ENCODE peak calls at places on chromosomes 12 and 14, in five cellular contexts. I is Caco-2, N is cardiac muscle cell, D is astrocyte of the cerebellum, V is OCI-LY7. Q is an unnamed sample.

GRCh38 chr12:51798507-51798906 is 50.0 kb downstream of the FIGNL2 start:
- DNase-seq in I (no peak), V (no peak), N (no peak), D (no peak), Q (no peak)

GRCh38 chr12:91361864-91362263 is 179.2 kb upstream of the DCN start:
- DNase-seq in V (peak), I (peak), D (peak), N (peak), Q (peak)

GRCh38 chr12:97778111-97778510 is 315.5 kb downstream of the RMST start:
- DNase-seq in N (no peak), I (no peak), D (no peak), V (peak), Q (no peak)

GRCh38 chr12:11171145-11171952 is at the start of gene SMIM10L1:
- DNase-seq in I (peak), V (peak), N (peak), D (peak), Q (peak)

GRCh38 chr12:109863961-109864712 is 16.2 kb downstream of the GLTP start:
- DNase-seq in I (peak), N (peak), D (no peak), V (no peak), Q (no peak)

GRCh38 chr12:100058482-100059029 is 73.8 kb upstream of the ANKS1B start:
- DNase-seq in N (peak), D (peak), V (no peak), I (no peak), Q (peak)

GRCh38 chr14:52926994-52927393 is 23.9 kb downstream of the FERMT2 start:
- DNase-seq in I (no peak), V (no peak), D (no peak), N (peak), Q (no peak)

GRCh38 chr14:55019968-55020554 is 6.8 kb downstream of the WDHD1 start:
- DNase-seq in D (no peak), N (peak), I (no peak), V (no peak), Q (peak)

GRCh38 chr12:95959107-95959506 is 16.0 kb downstream of the AMDHD1 start:
- DNase-seq in V (peak), N (peak), I (peak), D (no peak), Q (peak)

GRCh38 chr14:51321036-51321435 is 81.0 kb downstream of the TMX1 start:
- DNase-seq in D (no peak), I (no peak), N (no peak), V (no peak), Q (no peak)

GRCh38 chr12:26281320-26281719 is 85.9 kb downstream of the SSPN start:
- DNase-seq in V (no peak), I (no peak), N (peak), D (no peak), Q (no peak)

GRCh38 chr14:89618821-89619551 is 202.0 kb upstream of the FOXN3 start:
- DNase-seq in I (peak), D (no peak), V (peak), N (peak), Q (peak)

GRCh38 chr14:82075566-82075965 is 541.9 kb upstream of the SEL1L start:
- DNase-seq in I (peak), N (peak), D (no peak), V (peak), Q (no peak)

GRCh38 chr12:91178139-91178561 is 4.5 kb downstream of the DCN start:
- DNase-seq in N (peak), V (no peak), D (no peak), I (no peak), Q (peak)

GRCh38 chr12:100868487-100868886 is 73.9 kb downstream of the ANO4 start:
- DNase-seq in N (peak), I (no peak), V (no peak), D (peak), Q (no peak)

GRCh38 chr12:95201056-95201670 is 16.1 kb downstream of the FGD6 start:
- DNase-seq in I (peak), D (no peak), V (no peak), N (peak), Q (no peak)

DNA sequence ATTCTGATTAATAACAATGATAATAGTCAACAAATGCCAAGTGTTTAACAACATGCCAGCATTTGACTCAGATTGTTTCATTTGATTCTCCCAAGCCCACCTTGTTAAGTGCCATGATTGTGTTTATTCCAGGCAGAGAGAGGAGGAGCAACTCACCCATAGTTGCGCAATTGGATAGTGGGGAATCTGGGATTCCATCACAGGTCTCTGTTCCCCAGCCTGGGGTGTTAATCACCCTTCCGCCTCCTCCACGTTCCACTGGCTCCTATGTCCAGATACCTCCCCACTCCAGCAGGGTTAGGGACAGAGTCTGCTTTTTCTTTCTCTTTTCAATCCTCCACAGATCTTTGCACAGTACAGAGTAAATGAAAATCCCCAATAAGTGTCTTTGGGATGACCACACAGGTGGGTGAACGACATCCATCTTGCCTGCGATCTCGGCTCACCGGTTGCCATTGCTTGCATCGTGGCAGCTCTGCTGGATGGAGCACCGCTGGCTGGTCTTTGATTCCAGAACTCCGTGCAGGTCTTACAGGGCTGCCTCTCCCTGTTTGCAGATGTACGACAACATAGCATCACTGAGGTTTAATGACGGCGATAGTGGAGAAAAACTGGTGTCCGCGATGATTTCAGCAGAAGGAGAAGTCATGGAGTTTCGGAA is 78.8 kb downstream of the DNAH10 start:
- DNase-seq in D (no peak), V (no peak), I (no peak), N (peak), Q (no peak)
- TF ChIP-seq CTCF in D (no peak), V (no peak), I (no peak), N (no peak), Q (no peak)

DNA sequence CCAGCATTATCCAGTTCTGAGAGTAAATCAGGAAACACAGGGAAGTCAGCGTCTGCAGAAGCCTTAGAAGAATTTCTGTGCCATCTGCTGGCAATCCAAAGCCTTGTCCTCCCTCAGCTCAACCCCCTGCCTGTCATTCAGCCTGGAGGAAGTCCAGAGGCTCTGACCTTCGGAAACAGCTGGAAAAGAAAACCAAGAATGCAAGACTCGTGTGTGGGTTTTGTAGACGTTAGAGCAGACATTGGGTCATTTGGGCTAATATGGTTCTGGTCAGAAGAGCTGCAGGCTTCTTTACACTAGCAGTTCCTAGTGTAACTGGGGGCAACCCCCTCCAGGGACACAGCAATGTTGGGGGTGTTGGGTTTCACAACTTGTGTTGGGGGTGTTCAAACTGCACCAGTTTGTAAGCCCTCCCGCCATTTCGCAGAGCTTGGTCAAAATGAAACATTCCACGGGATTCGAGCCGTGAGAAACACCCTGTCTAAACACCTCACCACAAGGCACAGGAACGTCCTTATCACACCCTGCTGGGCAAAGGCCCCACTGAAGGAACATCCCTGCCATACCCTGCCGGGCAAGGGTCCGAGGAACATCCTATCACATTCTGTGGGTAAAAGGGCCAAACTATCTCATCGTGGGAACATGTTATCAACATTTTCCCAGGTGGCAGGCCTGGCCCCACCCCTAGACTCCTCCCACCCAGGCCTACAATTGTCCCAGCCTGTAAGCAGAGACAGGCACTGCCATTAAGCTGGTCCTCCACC is 21.0 kb upstream of the SERPINA4 start:
- DNase-seq in V (no peak), D (no peak), N (peak), I (no peak), Q (no peak)
- TF ChIP-seq CTCF in V (no peak), D (peak), N (peak), I (peak), Q (no peak)

GRCh38 chr14:105439179-105439578 is 19.6 kb downstream of the MTA1 start:
- DNase-seq in D (no peak), V (no peak), N (no peak), I (no peak), Q (no peak)

GRCh38 chr14:105437723-105438500 is 18.3 kb downstream of the MTA1 start:
- DNase-seq in V (no peak), I (no peak), N (no peak), D (no peak), Q (no peak)

GRCh38 chr14:105440992-105441391 is 21.4 kb downstream of the MTA1 start:
- DNase-seq in N (no peak), V (no peak), I (no peak), D (no peak), Q (no peak)

GRCh38 chr14:105440554-105440900 is 20.9 kb downstream of the MTA1 start:
- DNase-seq in V (no peak), D (no peak), I (no peak), N (no peak), Q (no peak)

GRCh38 chr14:105439710-105440553 is 20.3 kb downstream of the MTA1 start:
- DNase-seq in I (no peak), N (no peak), V (no peak), D (no peak), Q (no peak)
- TF ChIP-seq CTCF in I (no peak), N (no peak), V (no peak), D (peak), Q (no peak)

GRCh38 chr12:1807107-1807478 is 13.3 kb upstream of the LRTM2 start:
- DNase-seq in D (no peak), I (no peak), N (no peak), V (no peak), Q (no peak)

GRCh38 chr12:1809606-1810140 is 10.7 kb upstream of the LRTM2 start:
- DNase-seq in V (no peak), D (no peak), N (no peak), I (no peak), Q (no peak)

GRCh38 chr12:1808798-1809480 is 11.4 kb upstream of the LRTM2 start:
- DNase-seq in I (no peak), V (no peak), D (no peak), N (no peak), Q (no peak)

GRCh38 chr12:1807489-1807888 is 12.9 kb upstream of the LRTM2 start:
- DNase-seq in D (no peak), N (no peak), V (no peak), I (no peak), Q (no peak)

GRCh38 chr12:1808036-1808797 is 12.1 kb upstream of the LRTM2 start:
- DNase-seq in N (no peak), D (no peak), I (no peak), V (no peak), Q (no peak)
- TF ChIP-seq CTCF in N (no peak), D (no peak), I (no peak), V (no peak), Q (no peak)

DNA sequence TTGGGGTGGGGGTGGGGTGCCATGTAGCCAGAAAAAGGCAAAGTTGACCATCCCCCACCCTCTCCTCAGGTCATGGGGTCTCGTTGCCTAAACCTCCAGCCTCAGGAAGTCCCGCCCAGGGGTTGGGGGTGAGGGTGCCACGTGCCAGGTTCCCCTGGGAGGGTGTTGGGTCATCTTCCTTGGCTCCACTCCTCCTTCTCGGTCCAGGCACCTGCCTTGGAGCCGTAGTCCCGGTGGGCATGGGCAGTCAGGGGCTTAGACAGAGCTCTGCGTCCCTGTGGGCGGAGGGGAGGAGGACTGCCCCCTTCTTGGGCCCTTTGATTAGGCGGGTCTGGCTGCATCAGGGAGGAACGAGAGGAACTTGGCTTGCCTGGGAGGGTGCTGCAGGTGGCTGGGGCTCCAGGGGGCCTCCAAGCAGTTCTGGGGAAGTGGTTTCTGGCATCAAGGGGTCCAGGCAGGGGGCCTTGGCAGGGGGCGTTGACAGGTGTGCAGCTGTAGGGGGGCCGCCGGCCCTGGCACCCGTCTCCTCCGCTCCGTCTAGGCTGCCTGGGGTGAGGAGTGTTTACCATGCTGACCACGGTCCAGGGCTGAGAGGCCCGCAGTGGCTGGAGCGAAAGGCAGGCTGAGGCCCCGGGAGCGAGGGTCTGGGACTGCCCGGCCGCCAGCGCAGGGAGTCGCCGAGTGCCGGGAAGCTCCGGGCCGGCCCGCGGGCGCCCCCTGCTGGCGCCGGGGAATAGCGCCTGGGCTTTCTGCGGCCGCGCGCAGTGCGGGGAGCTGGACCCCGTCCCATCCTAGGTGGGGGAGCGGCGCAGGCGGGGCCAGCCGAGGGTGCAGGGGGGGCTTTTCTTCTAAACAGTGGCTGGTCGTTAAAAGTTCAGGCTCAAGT is 7.9 kb downstream of the SETD1B start:
- DNase-seq in D (no peak), I (peak), N (peak), V (peak), Q (peak)
- TF ChIP-seq CTCF in D (peak), I (peak), N (peak), V (peak), Q (peak)

GRCh38 chr12:54824402-54824801 is 29.9 kb upstream of the MUCL1 start:
- DNase-seq in I (no peak), N (no peak), V (no peak), D (no peak), Q (no peak)
- TF ChIP-seq CTCF in I (peak), N (no peak), V (peak), D (no peak), Q (peak)

GRCh38 chr12:48932878-48933277 is 7.6 kb upstream of the FKBP11 start:
- DNase-seq in V (no peak), I (no peak), N (no peak), D (no peak), Q (no peak)

GRCh38 chr12:48936379-48936979 is 11.2 kb upstream of the FKBP11 start:
- DNase-seq in D (peak), N (peak), V (peak), I (peak), Q (peak)

GRCh38 chr12:48933664-48934311 is 8.5 kb upstream of the FKBP11 start:
- DNase-seq in V (no peak), I (no peak), N (no peak), D (no peak), Q (no peak)

GRCh38 chr12:48937170-48937569 is 11.9 kb upstream of the FKBP11 start:
- DNase-seq in D (no peak), V (peak), N (no peak), I (peak), Q (no peak)

DNA sequence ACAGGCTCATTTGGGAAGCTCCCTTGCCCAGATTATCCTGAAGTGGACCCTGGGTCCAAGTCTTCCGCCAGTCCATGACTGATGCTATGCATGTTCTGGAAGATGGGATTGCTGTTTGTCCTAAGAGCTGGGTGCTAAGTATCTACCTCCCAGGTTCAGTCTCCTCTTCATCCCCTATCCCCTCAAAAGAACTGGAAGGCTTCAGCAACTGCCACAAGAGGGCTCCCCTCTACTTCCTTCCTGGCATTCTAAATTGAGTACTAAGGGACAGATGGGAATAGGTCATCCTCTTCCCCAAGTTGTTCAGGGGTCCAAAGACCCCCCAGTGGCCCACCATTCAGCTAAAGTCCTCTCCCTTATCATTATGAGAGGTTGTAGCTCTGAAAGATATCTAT is 9.0 kb upstream of the FKBP11 start:
- DNase-seq in V (no peak), N (no peak), I (peak), D (no peak), Q (no peak)
- TF ChIP-seq CTCF in V (peak), N (peak), I (peak), D (peak), Q (peak)

GRCh38 chr14:75176142-75176820 is at the start of gene TMED10:
- DNase-seq in V (peak), I (peak), D (peak), N (peak), Q (peak)
- TF ChIP-seq CTCF in V (no peak), I (peak), D (no peak), N (no peak), Q (no peak)

DNA sequence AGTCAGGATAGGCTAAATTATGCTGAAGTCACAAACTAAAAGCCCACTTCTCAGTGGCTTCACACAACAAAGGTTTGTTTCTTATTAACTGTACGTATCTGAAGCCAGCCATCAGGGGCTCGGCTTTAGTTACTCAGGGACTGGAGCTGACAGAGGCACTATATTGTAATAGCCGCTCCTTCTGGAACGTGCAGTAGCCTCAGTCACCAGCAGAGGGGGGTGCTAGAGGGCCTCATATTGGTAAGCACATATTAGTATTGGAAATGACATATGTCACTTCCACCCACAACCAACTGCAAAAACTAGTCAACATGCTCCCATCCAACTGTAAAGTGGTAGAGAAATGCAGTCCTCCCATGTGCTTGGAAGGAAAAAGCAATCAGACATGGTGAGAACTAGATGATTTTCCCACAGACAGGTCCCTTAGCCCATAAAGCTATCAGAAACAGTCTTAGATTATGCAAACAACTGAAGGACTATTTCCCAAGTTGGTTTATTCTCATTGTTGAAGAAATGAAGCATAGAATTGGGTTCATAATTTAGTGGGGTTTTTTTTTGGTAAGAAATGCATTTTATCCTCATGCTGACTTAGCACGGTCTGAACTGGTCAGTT is 183.6 kb upstream of the G2E3 start:
- DNase-seq in N (peak), V (peak), I (peak), D (peak), Q (peak)
- TF ChIP-seq CTCF in N (peak), V (peak), I (peak), D (peak), Q (peak)

GRCh38 chr14:30906752-30907658 is 32.6 kb downstream of the COCH start:
- DNase-seq in N (peak), V (peak), D (no peak), I (no peak), Q (no peak)
- TF ChIP-seq CTCF in N (peak), V (peak), D (peak), I (no peak), Q (peak)